ENCODE peak calls at places on chromosomes 13 and 19, in ten cellular contexts. W, L, J, I, P, Y, O, U, K and H are unnamed samples.

GRCh38 chr13:53042897-53043296 is 14.3 kb downstream of the OLFM4 start:
- DNase-seq in P (no peak), Y (no peak), K (no peak), W (no peak), I (no peak), U (no peak), O (no peak), L (no peak), J (no peak), H (no peak)

GRCh38 chr13:37686501-37686900 is 87.9 kb upstream of the POSTN start:
- DNase-seq in K (no peak), Y (no peak), J (no peak), U (no peak), W (no peak), P (no peak), L (no peak), O (no peak), I (no peak), H (no peak)

GRCh38 chr19:2546128-2547032 is 70.5 kb downstream of the GADD45B start:
- DNase-seq in Y (no peak), U (peak), L (no peak), W (peak), I (no peak), O (peak), P (no peak), K (no peak), J (peak), H (no peak)

GRCh38 chr19:7356899-7357627 is 8.3 kb downstream of the ARHGEF18 start:
- DNase-seq in L (no peak), Y (no peak), P (no peak), O (no peak), K (no peak), W (no peak), I (no peak), U (no peak), J (no peak), H (no peak)

GRCh38 chr13:69857188-69857821 is 250.3 kb upstream of the ATXN8OS start:
- DNase-seq in I (peak), U (no peak), L (peak), P (peak), J (no peak), O (no peak), Y (no peak), W (no peak), K (no peak), H (peak)

GRCh38 chr19:33811736-33812387 is 15.2 kb downstream of the KCTD15 start:
- DNase-seq in O (no peak), Y (no peak), P (no peak), W (no peak), U (peak), L (no peak), I (peak), K (no peak), J (no peak), H (no peak)

GRCh38 chr13:105353654-105354053 is 1181.8 kb downstream of the EFNB2 start:
- DNase-seq in L (no peak), P (no peak), J (no peak), U (no peak), I (no peak), O (no peak), W (no peak), Y (no peak), K (no peak), H (no peak)

GRCh38 chr13:47798906-47799305 is 202.2 kb downstream of the SUCLA2 start:
- DNase-seq in I (no peak), P (no peak), W (no peak), K (no peak), O (no peak), J (no peak), L (peak), U (no peak), Y (no peak), H (peak)

GRCh38 chr13:110340812-110341444 is 33.8 kb downstream of the COL4A2 start:
- DNase-seq in I (no peak), K (peak), Y (no peak), U (no peak), L (no peak), O (no peak), J (no peak), W (peak), P (no peak), H (no peak)

GRCh38 chr19:1773173-1773572 is 19.9 kb downstream of the ONECUT3 start:
- DNase-seq in P (no peak), U (no peak), I (no peak), K (no peak), W (no peak), Y (no peak), L (peak), O (no peak), J (no peak), H (no peak)

GRCh38 chr13:33204130-33204927 is 81.2 kb downstream of the STARD13 start:
- DNase-seq in U (no peak), P (no peak), J (no peak), Y (no peak), W (peak), I (peak), L (no peak), O (no peak), K (no peak), H (no peak)

GRCh38 chr19:57708641-57709354 is at the start of gene ZNF154:
- DNase-seq in J (no peak), O (peak), Y (no peak), K (peak), I (no peak), L (peak), W (peak), U (peak), P (no peak), H (no peak)

GRCh38 chr19:38206928-38207327 is 17.1 kb downstream of the DPF1 start:
- DNase-seq in K (no peak), L (no peak), W (no peak), U (no peak), I (no peak), O (no peak), P (no peak), J (no peak), Y (no peak), H (no peak)

GRCh38 chr13:28705734-28706133 is 13.0 kb downstream of the SLC46A3 start:
- DNase-seq in Y (no peak), P (no peak), L (no peak), J (no peak), K (no peak), O (no peak), U (no peak), W (no peak), I (no peak), H (no peak)

GRCh38 chr13:24353736-24354135 is 44.4 kb downstream of the C1QTNF9 start:
- DNase-seq in I (no peak), J (no peak), U (no peak), K (no peak), P (no peak), L (peak), O (no peak), W (no peak), Y (no peak), H (no peak)

GRCh38 chr13:23699271-23699670 is 129.1 kb downstream of the TNFRSF19 start:
- DNase-seq in L (no peak), J (no peak), W (no peak), U (no peak), Y (no peak), O (no peak), K (no peak), P (no peak), I (no peak), H (no peak)

GRCh38 chr13:29428310-29428991 is 167.0 kb downstream of the SLC7A1 start:
- DNase-seq in I (peak), O (no peak), W (peak), Y (no peak), P (no peak), U (no peak), K (no peak), L (peak), J (no peak), H (peak)

GRCh38 chr13:31201341-31202024 is 1.7 kb downstream of the B3GLCT start:
- DNase-seq in O (no peak), P (no peak), W (peak), Y (no peak), L (peak), I (peak), K (no peak), U (no peak), J (no peak), H (peak)

GRCh38 chr19:16164222-16164890 is 9.0 kb downstream of the CIB3 start:
- DNase-seq in K (no peak), P (no peak), O (no peak), I (no peak), L (no peak), J (no peak), W (no peak), U (no peak), Y (no peak), H (no peak)

GRCh38 chr19:46372901-46373572 is 26.1 kb downstream of the PPP5C start:
- DNase-seq in W (no peak), I (no peak), U (no peak), L (peak), K (no peak), P (no peak), O (no peak), J (no peak), Y (no peak), H (peak)

GRCh38 chr13:53499551-53499950 is 470.9 kb downstream of the OLFM4 start:
- DNase-seq in W (no peak), P (no peak), Y (no peak), J (no peak), O (no peak), U (no peak), L (no peak), I (no peak), K (no peak), H (peak)

GRCh38 chr19:55206664-55207500 is 2.4 kb downstream of the PTPRH start:
- DNase-seq in U (peak), K (peak), I (peak), Y (no peak), L (peak), O (peak), J (peak), P (no peak), W (peak), H (peak)

GRCh38 chr13:90055121-90055520 is 1292.4 kb upstream of the MIR17HG start:
- DNase-seq in J (no peak), K (no peak), P (no peak), W (no peak), O (no peak), Y (no peak), U (no peak), I (no peak), L (peak), H (no peak)

GRCh38 chr13:110815471-110816204 is 99.2 kb downstream of the ANKRD10 start:
- DNase-seq in L (peak), Y (no peak), O (no peak), W (no peak), P (peak), K (no peak), U (no peak), I (no peak), J (no peak), H (peak)

GRCh38 chr13:55553736-55554135 is 1587.0 kb upstream of the PRR20A start:
- DNase-seq in O (no peak), W (no peak), Y (no peak), K (no peak), L (no peak), U (no peak), J (no peak), P (no peak), I (no peak), H (peak)

GRCh38 chr13:28532226-28533048 is 37.5 kb upstream of the FLT1 start:
- DNase-seq in Y (no peak), K (no peak), O (no peak), W (no peak), I (peak), J (no peak), P (no peak), L (no peak), U (peak), H (peak)

GRCh38 chr19:54431255-54431838 is 16.1 kb downstream of the TTYH1 start:
- DNase-seq in J (no peak), Y (no peak), U (peak), K (no peak), W (peak), O (no peak), L (peak), I (no peak), P (no peak), H (peak)

GRCh38 chr13:102968572-102969228 is 97.5 kb downstream of the SLC10A2 start:
- DNase-seq in O (no peak), P (no peak), Y (no peak), W (no peak), K (no peak), I (no peak), J (no peak), U (no peak), L (no peak), H (no peak)

GRCh38 chr13:47822036-47822435 is 179.0 kb downstream of the SUCLA2 start:
- DNase-seq in W (no peak), Y (no peak), K (no peak), U (no peak), O (no peak), L (no peak), I (no peak), P (no peak), J (no peak), H (no peak)

GRCh38 chr13:29103036-29103800 is 283.1 kb downstream of the MTUS2 start:
- DNase-seq in Y (no peak), K (no peak), L (no peak), U (no peak), P (no peak), J (no peak), I (no peak), O (no peak), W (no peak), H (no peak)

GRCh38 chr19:532578-533484 is 1.3 kb downstream of the CDC34 start:
- DNase-seq in W (peak), K (peak), I (peak), U (peak), Y (no peak), P (no peak), L (peak), O (peak), J (peak), H (peak)